ENCODE peak calls at places on chromosome 20, in five cellular contexts. O is HFF-Myc, G is esophagus squamous epithelium, J is lower leg skin, D is RWPE1. X is an unnamed sample.

GRCh38 chr20:7744411-7744810 is 195.8 kb downstream of the HAO1 start:
- DNase-seq in O (peak), D (peak), G (no peak), J (no peak), X (no peak)

GRCh38 chr20:60136640-60137411 is 178.6 kb downstream of the CDH26 start:
- DNase-seq in D (no peak), O (no peak), J (no peak), G (no peak), X (no peak)

GRCh38 chr20:52191132-52191435 is 495 bp downstream of the ZFP64 start:
- DNase-seq in O (no peak), G (no peak), J (peak), D (peak), X (no peak)

GRCh38 chr20:47735412-47736400 is 49.6 kb downstream of the SULF2 start:
- DNase-seq in G (no peak), D (no peak), J (peak), O (no peak), X (no peak)

GRCh38 chr20:2169456-2170088 is 67.9 kb downstream of the STK35 start:
- DNase-seq in G (no peak), D (no peak), O (no peak), J (no peak), X (no peak)

GRCh38 chr20:41425180-41425884 is 58.7 kb upstream of the EMILIN3 start:
- DNase-seq in G (no peak), J (no peak), D (no peak), O (no peak), X (no peak)

GRCh38 chr20:54115172-54115854 is 44.9 kb upstream of the BCAS1 start:
- DNase-seq in O (no peak), G (no peak), D (no peak), J (no peak), X (no peak)

GRCh38 chr20:51712501-51713212 is 55.5 kb downstream of the ATP9A start:
- DNase-seq in J (no peak), O (no peak), D (peak), G (no peak), X (peak)

GRCh38 chr20:35196313-35196712 is 24.4 kb downstream of the PROCR start:
- DNase-seq in J (no peak), G (no peak), D (no peak), O (no peak), X (no peak)

GRCh38 chr20:50995506-50995905 is 27.4 kb downstream of the KCNG1 start:
- DNase-seq in G (no peak), J (no peak), O (no peak), D (no peak), X (no peak)

GRCh38 chr20:47154089-47154488 is 202.4 kb downstream of the ZMYND8 start:
- DNase-seq in O (no peak), G (no peak), J (no peak), D (no peak), X (no peak)

GRCh38 chr20:53149652-53150205 is 177.6 kb downstream of the TSHZ2 start:
- DNase-seq in J (no peak), G (no peak), D (no peak), O (no peak), X (no peak)

GRCh38 chr20:54088430-54088829 is 18.0 kb upstream of the BCAS1 start:
- DNase-seq in J (no peak), G (no peak), D (no peak), O (no peak), X (no peak)

GRCh38 chr20:3777726-3778629 is 3.3 kb downstream of the SPEF1 start:
- DNase-seq in G (no peak), J (no peak), D (peak), O (no peak), X (no peak)

DNA sequence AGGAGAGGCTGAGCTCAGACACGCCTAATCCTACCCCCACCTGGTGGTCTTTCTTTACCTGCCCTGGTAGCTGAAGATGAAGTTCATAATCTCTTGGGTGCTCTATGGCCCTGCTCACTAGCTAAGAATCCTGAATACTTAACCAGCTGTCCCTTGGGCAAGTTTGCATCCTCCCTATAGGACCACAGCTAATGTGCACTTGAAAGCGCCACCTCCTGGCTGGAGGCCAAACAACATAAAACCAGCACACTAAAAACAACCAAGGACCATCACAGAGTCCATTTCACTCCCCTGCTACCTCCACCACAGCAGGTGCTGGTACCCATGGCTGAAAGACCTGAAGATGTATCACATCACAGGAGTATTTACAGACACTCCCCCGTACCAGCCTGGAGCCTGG is 155.5 kb upstream of the SLC24A3 start:
- DNase-seq in J (no peak), D (no peak), G (no peak), O (no peak), X (no peak)
- TF ChIP-seq CTCF in J (no peak), D (no peak), G (no peak), O (no peak), X (peak)

GRCh38 chr20:58691773-58692578 is 624 bp upstream of the NPEPL1 start:
- DNase-seq in J (no peak), O (no peak), G (no peak), D (no peak), X (no peak)
- TF ChIP-seq CTCF in J (no peak), O (no peak), G (no peak), D (no peak), X (no peak)

GRCh38 chr20:36745234-36745926 is 510 bp downstream of the NDRG3 start:
- DNase-seq in J (no peak), G (no peak), O (no peak), D (no peak), X (no peak)
- TF ChIP-seq CTCF in J (no peak), G (no peak), O (no peak), D (no peak), X (no peak)

DNA sequence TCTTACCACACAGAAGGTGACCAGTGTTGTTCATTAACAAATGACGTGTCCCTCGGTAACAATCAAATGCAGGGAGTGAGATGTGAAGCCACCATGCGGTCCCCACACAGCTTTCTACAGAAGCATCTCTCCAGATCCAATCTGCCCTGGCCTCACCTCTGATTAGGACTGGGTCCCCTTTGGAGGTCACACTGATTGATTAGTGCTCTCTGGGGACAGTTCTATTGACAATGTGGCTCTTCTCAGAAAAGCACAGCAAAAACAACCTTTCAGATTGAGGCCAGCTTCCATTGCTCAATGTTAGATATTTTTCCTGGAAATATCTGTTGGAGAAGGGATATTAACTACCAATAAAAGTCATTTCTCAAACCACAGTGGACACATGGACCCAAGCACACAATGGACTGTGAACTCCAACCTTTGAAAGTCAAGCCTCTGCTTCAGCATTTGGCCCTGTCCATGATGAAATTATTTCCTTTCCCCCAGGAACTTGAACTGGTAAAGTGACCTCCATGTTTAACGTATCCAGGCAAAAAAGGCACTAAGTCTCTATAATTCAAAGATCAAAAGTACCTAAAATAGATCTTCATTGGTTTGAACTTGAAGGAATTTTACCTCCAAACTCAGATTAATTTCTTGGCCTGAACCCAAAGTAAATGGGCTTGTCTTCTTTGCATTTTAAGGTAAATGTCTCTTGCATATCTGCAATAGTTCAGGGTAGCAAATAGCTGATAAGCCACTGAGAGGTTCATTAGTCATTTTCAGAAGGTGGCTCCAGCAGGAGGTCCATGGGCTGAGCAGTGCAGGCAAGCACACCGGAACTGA is 118.5 kb downstream of the FOXA2 start:
- DNase-seq in O (no peak), D (no peak), J (no peak), G (no peak), X (no peak)
- TF ChIP-seq CTCF in O (no peak), D (no peak), J (no peak), G (no peak), X (no peak)

GRCh38 chr20:62231292-62231691 is 7.0 kb upstream of the OSBPL2 start:
- DNase-seq in D (no peak), J (no peak), G (no peak), O (no peak), X (no peak)

GRCh38 chr20:62232194-62232593 is 6.1 kb upstream of the OSBPL2 start:
- DNase-seq in J (no peak), O (no peak), G (no peak), D (no peak), X (no peak)

GRCh38 chr20:62234346-62234745 is 4.0 kb upstream of the OSBPL2 start:
- DNase-seq in O (no peak), J (no peak), D (no peak), G (no peak), X (no peak)

GRCh38 chr20:62233684-62234083 is 4.6 kb upstream of the OSBPL2 start:
- DNase-seq in G (no peak), O (no peak), J (no peak), D (no peak), X (no peak)

DNA sequence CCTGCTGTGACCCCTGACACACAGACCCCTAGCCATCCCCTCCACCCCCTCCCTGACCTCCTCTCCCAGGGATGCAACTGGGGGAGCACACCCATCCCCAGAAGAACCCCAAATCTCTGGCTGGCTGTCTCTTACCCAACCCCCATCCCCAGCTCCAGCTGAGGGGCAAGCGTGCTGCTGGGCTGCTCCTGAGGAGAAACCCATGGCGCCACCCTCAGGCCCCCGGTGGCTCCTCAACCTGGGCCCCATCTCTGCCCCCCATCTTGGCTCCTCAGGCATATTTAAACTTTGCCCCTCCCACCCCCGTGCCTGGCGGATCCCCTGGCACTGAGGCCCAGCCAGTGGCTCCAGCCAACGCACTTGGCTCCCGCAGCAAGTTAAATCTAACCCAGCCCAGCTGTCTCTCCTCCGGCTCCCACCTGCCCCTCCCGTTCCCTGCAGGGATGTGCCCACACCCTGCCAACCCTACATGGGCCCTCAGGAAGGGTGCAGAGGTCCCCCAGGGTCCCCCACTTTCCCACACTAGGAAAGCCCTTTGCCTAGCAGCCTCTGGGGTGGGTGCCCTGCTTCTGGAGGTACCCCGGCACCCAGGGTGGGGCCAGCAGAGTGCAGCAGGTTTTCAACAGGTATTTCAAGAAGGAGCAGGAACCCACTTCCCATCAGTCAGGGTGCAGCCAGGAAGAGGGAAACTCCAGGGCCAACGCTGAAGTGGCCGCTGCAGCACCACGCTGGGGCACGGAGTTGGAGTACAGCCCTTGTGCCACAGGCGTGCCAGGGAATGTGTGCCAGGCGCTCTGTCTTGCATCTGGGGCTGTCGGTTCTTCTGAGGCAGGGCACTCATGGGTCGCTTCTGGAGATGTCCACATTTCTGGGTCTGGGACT is 5.3 kb upstream of the OSBPL2 start:
- DNase-seq in J (no peak), G (no peak), D (no peak), O (no peak), X (no peak)
- TF ChIP-seq CTCF in J (no peak), G (no peak), D (no peak), O (no peak), X (no peak)

GRCh38 chr20:327041-327945 is 1.9 kb downstream of the SOX12 start:
- DNase-seq in D (peak), G (peak), O (peak), J (peak), X (peak)

GRCh38 chr20:325889-326644 is 715 bp downstream of the SOX12 start:
- DNase-seq in G (no peak), D (no peak), O (no peak), J (peak), X (peak)

GRCh38 chr20:326645-327031 is 1.3 kb downstream of the SOX12 start:
- DNase-seq in J (peak), G (no peak), O (no peak), D (no peak), X (no peak)

GRCh38 chr20:325043-325888 is at the start of gene SOX12:
- DNase-seq in D (peak), O (no peak), J (peak), G (peak), X (peak)

GRCh38 chr20:324177-325042 is 942 bp upstream of the SOX12 start:
- DNase-seq in O (no peak), J (peak), G (peak), D (peak), X (peak)
- TF ChIP-seq CTCF in O (no peak), J (no peak), G (no peak), D (no peak), X (peak)

GRCh38 chr20:63519765-63520593 is 586 bp upstream of the PPDPF start:
- DNase-seq in J (peak), D (peak), O (no peak), G (no peak), X (no peak)
- TF ChIP-seq CTCF in J (no peak), D (peak), O (peak), G (no peak), X (peak)